ENCODE peak calls at places on chromosomes 2 and 18, in six cellular contexts. X, N, Y, U, G and P are unnamed samples.

GRCh38 chr2:69631402-69631801 is 12.1 kb downstream of the AAK1 start:
- DNase-seq in Y (no peak), G (no peak), N (no peak), X (no peak), U (no peak), P (no peak)

GRCh38 chr18:25351773-25352628 is at the start of gene ZNF521:
- DNase-seq in Y (peak), X (peak), G (peak), U (peak), N (peak), P (peak)

GRCh38 chr2:191631754-191632153 is 46.2 kb upstream of the NABP1 start:
- DNase-seq in G (peak), Y (peak), X (no peak), U (no peak), N (peak), P (peak)

GRCh38 chr2:230921806-230922595 is 3.0 kb downstream of the GPR55 start:
- DNase-seq in N (no peak), X (peak), U (no peak), G (no peak), Y (peak), P (no peak)

GRCh38 chr2:148819019-148819418 is 56.0 kb upstream of the KIF5C start:
- DNase-seq in N (no peak), G (no peak), U (no peak), Y (no peak), X (no peak), P (no peak)

GRCh38 chr2:241179894-241180293 is 8.6 kb upstream of the ANO7 start:
- DNase-seq in Y (no peak), N (no peak), G (no peak), U (no peak), X (no peak), P (no peak)

GRCh38 chr2:64234785-64235184 is 90.6 kb upstream of the PELI1 start:
- DNase-seq in X (no peak), G (no peak), U (no peak), N (no peak), Y (no peak), P (no peak)

GRCh38 chr2:198314559-198315153 is 510.3 kb downstream of the PLCL1 start:
- DNase-seq in U (no peak), X (no peak), Y (peak), N (no peak), G (no peak), P (no peak)

GRCh38 chr18:62554083-62554815 is 31.4 kb downstream of the ZCCHC2 start:
- DNase-seq in G (no peak), N (no peak), Y (no peak), X (no peak), U (no peak), P (no peak)